ENCODE peak calls at places on chromosomes 4 and X, in nine cellular contexts. One of them, this sample, is unnamed.

GRCh38 chr4:7539659-7540058 is 104.9 kb upstream of the PSAPL1 start:
- DNase-seq in PC-3: peak
- DNase-seq in astrocyte of the spinal cord: no peak
- DNase-seq in fibroblast of mammary gland: no peak
- DNase-seq in GM12864: no peak
- DNase-seq in colonic mucosa: no peak
- DNase-seq in lower lobe of right lung: no peak
- DNase-seq in lower leg skin: no peak
- DNase-seq in GM23248: peak
- DNase-seq in this sample: no peak

GRCh38 chrX:133653363-133653762 is 238.1 kb upstream of the GPC4 start:
- DNase-seq in PC-3: peak
- DNase-seq in astrocyte of the spinal cord: no peak
- DNase-seq in fibroblast of mammary gland: peak
- DNase-seq in GM12864: no peak
- DNase-seq in colonic mucosa: no peak
- DNase-seq in lower lobe of right lung: no peak
- DNase-seq in lower leg skin: no peak
- DNase-seq in GM23248: peak
- DNase-seq in this sample: no peak

GRCh38 chr4:120209706-120210105 is 143.1 kb upstream of the MAD2L1 start:
- DNase-seq in PC-3: no peak
- DNase-seq in astrocyte of the spinal cord: no peak
- DNase-seq in fibroblast of mammary gland: no peak
- DNase-seq in GM12864: no peak
- DNase-seq in colonic mucosa: no peak
- DNase-seq in lower lobe of right lung: no peak
- DNase-seq in lower leg skin: no peak
- DNase-seq in GM23248: no peak
- DNase-seq in this sample: no peak

GRCh38 chr4:119233750-119234149 is 21.2 kb downstream of the USP53 start:
- DNase-seq in PC-3: no peak
- DNase-seq in astrocyte of the spinal cord: no peak
- DNase-seq in fibroblast of mammary gland: peak
- DNase-seq in GM12864: no peak
- DNase-seq in colonic mucosa: no peak
- DNase-seq in lower lobe of right lung: no peak
- DNase-seq in lower leg skin: no peak
- DNase-seq in GM23248: peak
- DNase-seq in this sample: no peak

GRCh38 chrX:154064637-154065435 is 32.7 kb downstream of the MECP2 start:
- DNase-seq in PC-3: no peak
- DNase-seq in astrocyte of the spinal cord: no peak
- DNase-seq in fibroblast of mammary gland: no peak
- DNase-seq in GM12864: no peak
- DNase-seq in colonic mucosa: no peak
- DNase-seq in lower lobe of right lung: no peak
- DNase-seq in lower leg skin: no peak
- DNase-seq in GM23248: no peak
- DNase-seq in this sample: no peak

GRCh38 chrX:52082578-52082977 is 13.6 kb upstream of the MAGED4B start:
- DNase-seq in PC-3: peak
- DNase-seq in astrocyte of the spinal cord: peak
- DNase-seq in fibroblast of mammary gland: peak
- DNase-seq in GM12864: no peak
- DNase-seq in colonic mucosa: no peak
- DNase-seq in lower lobe of right lung: no peak
- DNase-seq in lower leg skin: no peak
- DNase-seq in GM23248: peak
- DNase-seq in this sample: peak

GRCh38 chr4:112521123-112522116 is 5.4 kb upstream of the NEUROG2 start:
- DNase-seq in PC-3: no peak
- DNase-seq in astrocyte of the spinal cord: no peak
- DNase-seq in fibroblast of mammary gland: no peak
- DNase-seq in GM12864: no peak
- DNase-seq in colonic mucosa: no peak
- DNase-seq in lower lobe of right lung: no peak
- DNase-seq in lower leg skin: peak
- DNase-seq in GM23248: no peak
- DNase-seq in this sample: no peak

GRCh38 chr4:166318810-166319525 is 445.9 kb downstream of the TLL1 start:
- DNase-seq in PC-3: peak
- DNase-seq in astrocyte of the spinal cord: peak
- DNase-seq in fibroblast of mammary gland: peak
- DNase-seq in GM12864: no peak
- DNase-seq in colonic mucosa: no peak
- DNase-seq in lower lobe of right lung: no peak
- DNase-seq in lower leg skin: no peak
- DNase-seq in GM23248: peak
- DNase-seq in this sample: peak

GRCh38 chr4:80006935-80007744 is 65.9 kb downstream of the ANTXR2 start:
- DNase-seq in PC-3: no peak
- DNase-seq in astrocyte of the spinal cord: peak
- DNase-seq in fibroblast of mammary gland: no peak
- DNase-seq in GM12864: no peak
- DNase-seq in colonic mucosa: no peak
- DNase-seq in lower lobe of right lung: no peak
- DNase-seq in lower leg skin: no peak
- DNase-seq in GM23248: no peak
- DNase-seq in this sample: no peak

GRCh38 chrX:53071604-53072417 is 10.4 kb upstream of the TSPYL2 start:
- DNase-seq in PC-3: peak
- DNase-seq in astrocyte of the spinal cord: peak
- DNase-seq in fibroblast of mammary gland: peak
- DNase-seq in GM12864: no peak
- DNase-seq in colonic mucosa: peak
- DNase-seq in lower lobe of right lung: peak
- DNase-seq in lower leg skin: peak
- DNase-seq in GM23248: peak
- DNase-seq in this sample: peak

GRCh38 chr4:152165146-152165545 is 370.7 kb downstream of the FBXW7 start:
- DNase-seq in PC-3: peak
- DNase-seq in astrocyte of the spinal cord: no peak
- DNase-seq in fibroblast of mammary gland: no peak
- DNase-seq in GM12864: no peak
- DNase-seq in colonic mucosa: no peak
- DNase-seq in lower lobe of right lung: no peak
- DNase-seq in lower leg skin: no peak
- DNase-seq in GM23248: peak
- DNase-seq in this sample: no peak

GRCh38 chr4:51870441-51871188 is 27.7 kb downstream of the DCUN1D4 start:
- DNase-seq in PC-3: peak
- DNase-seq in astrocyte of the spinal cord: peak
- DNase-seq in fibroblast of mammary gland: peak
- DNase-seq in GM12864: no peak
- DNase-seq in colonic mucosa: no peak
- DNase-seq in lower lobe of right lung: no peak
- DNase-seq in lower leg skin: no peak
- DNase-seq in GM23248: peak
- DNase-seq in this sample: no peak

GRCh38 chr4:113659127-113659526 is 102.4 kb downstream of the CAMK2D start:
- DNase-seq in PC-3: no peak
- DNase-seq in astrocyte of the spinal cord: no peak
- DNase-seq in fibroblast of mammary gland: no peak
- DNase-seq in GM12864: no peak
- DNase-seq in colonic mucosa: no peak
- DNase-seq in lower lobe of right lung: no peak
- DNase-seq in lower leg skin: no peak
- DNase-seq in GM23248: no peak
- DNase-seq in this sample: no peak

GRCh38 chr4:113666386-113667114 is 95.0 kb downstream of the CAMK2D start:
- DNase-seq in PC-3: no peak
- DNase-seq in astrocyte of the spinal cord: no peak
- DNase-seq in fibroblast of mammary gland: no peak
- DNase-seq in GM12864: no peak
- DNase-seq in colonic mucosa: no peak
- DNase-seq in lower lobe of right lung: no peak
- DNase-seq in lower leg skin: no peak
- DNase-seq in GM23248: no peak
- DNase-seq in this sample: no peak

GRCh38 chr4:113665036-113665435 is 96.5 kb downstream of the CAMK2D start:
- DNase-seq in PC-3: no peak
- DNase-seq in astrocyte of the spinal cord: peak
- DNase-seq in fibroblast of mammary gland: peak
- DNase-seq in GM12864: no peak
- DNase-seq in colonic mucosa: no peak
- DNase-seq in lower lobe of right lung: no peak
- DNase-seq in lower leg skin: no peak
- DNase-seq in GM23248: peak
- DNase-seq in this sample: no peak
- H3K4me3 ChIP-seq in PC-3: no peak
- H3K4me3 ChIP-seq in astrocyte of the spinal cord: no peak
- H3K4me3 ChIP-seq in fibroblast of mammary gland: no peak
- H3K4me3 ChIP-seq in GM12864: no peak
- H3K4me3 ChIP-seq in colonic mucosa: no peak
- H3K4me3 ChIP-seq in lower lobe of right lung: no peak
- H3K4me3 ChIP-seq in lower leg skin: no peak
- H3K4me3 ChIP-seq in GM23248: no peak
- H3K4me3 ChIP-seq in this sample: no peak

DNA sequence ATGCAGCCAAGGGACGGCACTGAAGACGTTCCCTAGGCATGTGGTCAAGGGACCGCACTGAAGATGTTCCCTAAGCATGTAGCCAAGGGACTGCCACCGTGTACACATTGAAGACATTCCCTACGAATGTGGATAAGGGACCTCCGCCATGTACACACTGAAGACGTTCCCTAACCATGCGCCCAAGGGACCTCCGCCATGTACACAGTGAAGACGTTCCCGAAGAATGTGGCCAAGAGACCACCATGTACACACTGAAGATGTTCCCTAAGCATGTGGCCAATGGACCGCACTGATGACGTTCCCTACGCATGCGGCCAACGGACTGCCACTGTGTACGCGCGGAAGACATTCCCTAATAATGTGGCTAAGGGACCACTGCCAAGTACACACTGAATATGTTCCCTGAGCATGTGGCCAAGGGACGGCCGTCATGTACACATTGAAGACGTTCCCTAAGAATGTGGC is 48.4 kb downstream of the DHRSX start:
- DNase-seq in PC-3: no peak
- DNase-seq in astrocyte of the spinal cord: no peak
- DNase-seq in fibroblast of mammary gland: no peak
- DNase-seq in GM12864: no peak
- DNase-seq in colonic mucosa: no peak
- DNase-seq in lower lobe of right lung: peak
- DNase-seq in lower leg skin: no peak
- DNase-seq in GM23248: no peak
- DNase-seq in this sample: no peak
- H3K4me3 ChIP-seq in PC-3: no peak
- H3K4me3 ChIP-seq in astrocyte of the spinal cord: no peak
- H3K4me3 ChIP-seq in fibroblast of mammary gland: no peak
- H3K4me3 ChIP-seq in GM12864: no peak
- H3K4me3 ChIP-seq in colonic mucosa: no peak
- H3K4me3 ChIP-seq in lower lobe of right lung: no peak
- H3K4me3 ChIP-seq in lower leg skin: no peak
- H3K4me3 ChIP-seq in GM23248: no peak
- H3K4me3 ChIP-seq in this sample: no peak

GRCh38 chr4:36243355-36244256 is 708 bp downstream of the ARAP2 start:
- DNase-seq in PC-3: peak
- DNase-seq in astrocyte of the spinal cord: peak
- DNase-seq in fibroblast of mammary gland: peak
- DNase-seq in GM12864: no peak
- DNase-seq in colonic mucosa: peak
- DNase-seq in lower lobe of right lung: peak
- DNase-seq in lower leg skin: peak
- DNase-seq in GM23248: peak
- DNase-seq in this sample: no peak
- H3K4me3 ChIP-seq in PC-3: peak
- H3K4me3 ChIP-seq in astrocyte of the spinal cord: peak
- H3K4me3 ChIP-seq in fibroblast of mammary gland: peak
- H3K4me3 ChIP-seq in GM12864: peak
- H3K4me3 ChIP-seq in colonic mucosa: peak
- H3K4me3 ChIP-seq in lower lobe of right lung: peak
- H3K4me3 ChIP-seq in lower leg skin: peak
- H3K4me3 ChIP-seq in GM23248: peak
- H3K4me3 ChIP-seq in this sample: peak

DNA sequence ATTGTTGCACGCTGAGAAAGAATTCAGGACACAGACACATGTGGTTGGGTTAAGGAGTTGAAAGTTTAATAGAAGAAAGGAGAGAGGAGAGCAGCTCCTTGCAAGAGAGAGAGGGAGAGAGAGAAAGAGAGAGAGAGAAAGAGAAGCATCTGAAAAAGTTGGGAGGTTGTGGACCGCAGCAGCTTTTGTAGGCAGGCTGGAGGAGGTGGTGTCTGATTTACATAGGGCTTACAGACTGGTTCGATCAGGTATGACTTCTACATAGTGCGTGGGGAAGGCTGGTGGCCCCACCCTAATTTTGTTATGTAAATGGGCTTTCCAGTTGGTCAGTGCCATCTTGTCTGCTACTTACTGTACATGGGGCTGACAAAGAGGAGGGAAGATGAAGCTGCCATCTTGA is 27.5 kb upstream of the GYG2 start:
- DNase-seq in PC-3: no peak
- DNase-seq in astrocyte of the spinal cord: no peak
- DNase-seq in fibroblast of mammary gland: no peak
- DNase-seq in GM12864: no peak
- DNase-seq in colonic mucosa: no peak
- DNase-seq in lower lobe of right lung: no peak
- DNase-seq in lower leg skin: peak
- DNase-seq in GM23248: no peak
- DNase-seq in this sample: no peak
- H3K4me3 ChIP-seq in PC-3: no peak
- H3K4me3 ChIP-seq in astrocyte of the spinal cord: no peak
- H3K4me3 ChIP-seq in fibroblast of mammary gland: no peak
- H3K4me3 ChIP-seq in GM12864: no peak
- H3K4me3 ChIP-seq in colonic mucosa: no peak
- H3K4me3 ChIP-seq in lower lobe of right lung: no peak
- H3K4me3 ChIP-seq in lower leg skin: no peak
- H3K4me3 ChIP-seq in GM23248: no peak
- H3K4me3 ChIP-seq in this sample: no peak

GRCh38 chr4:140557831-140558435 is 10.8 kb downstream of the UCP1 start:
- DNase-seq in PC-3: no peak
- DNase-seq in astrocyte of the spinal cord: no peak
- DNase-seq in fibroblast of mammary gland: no peak
- DNase-seq in GM12864: no peak
- DNase-seq in colonic mucosa: no peak
- DNase-seq in lower lobe of right lung: no peak
- DNase-seq in lower leg skin: no peak
- DNase-seq in GM23248: no peak
- DNase-seq in this sample: no peak

DNA sequence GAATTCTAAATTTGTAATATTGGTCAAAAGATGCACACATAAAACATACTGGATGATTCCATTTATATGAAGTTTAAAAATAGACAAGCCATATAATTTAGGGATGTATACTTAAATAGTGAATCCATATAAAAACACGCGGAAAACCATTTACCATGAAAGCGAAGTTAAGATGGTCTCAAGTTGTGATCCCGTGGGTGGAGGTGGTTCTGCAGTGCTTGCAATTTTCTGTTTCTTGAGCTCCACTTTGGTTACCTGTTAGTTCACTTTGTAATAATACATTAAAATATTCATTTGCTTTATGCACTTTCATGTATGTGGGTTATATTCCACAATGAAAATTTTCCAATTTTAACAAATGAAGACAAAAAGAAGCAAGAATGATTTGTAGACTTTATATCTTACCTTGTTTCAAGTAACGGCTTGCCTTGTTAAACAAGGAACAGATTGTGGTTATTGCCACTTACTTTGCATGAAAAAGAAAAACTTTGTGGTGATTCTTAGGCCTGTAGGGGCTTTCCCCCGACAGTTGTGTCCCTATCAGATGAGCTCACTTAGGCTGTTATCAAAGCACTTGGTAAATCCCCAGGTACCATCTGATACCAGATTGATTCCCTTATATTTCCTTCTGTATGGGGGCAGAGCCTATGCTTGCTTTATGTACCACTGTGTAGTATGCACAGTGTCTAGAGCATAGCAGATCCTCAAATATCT is 12.2 kb downstream of the UCP1 start:
- DNase-seq in PC-3: no peak
- DNase-seq in astrocyte of the spinal cord: no peak
- DNase-seq in fibroblast of mammary gland: no peak
- DNase-seq in GM12864: peak
- DNase-seq in colonic mucosa: no peak
- DNase-seq in lower lobe of right lung: no peak
- DNase-seq in lower leg skin: no peak
- DNase-seq in GM23248: no peak
- DNase-seq in this sample: no peak
- H3K4me3 ChIP-seq in PC-3: no peak
- H3K4me3 ChIP-seq in astrocyte of the spinal cord: no peak
- H3K4me3 ChIP-seq in fibroblast of mammary gland: no peak
- H3K4me3 ChIP-seq in GM12864: no peak
- H3K4me3 ChIP-seq in colonic mucosa: no peak
- H3K4me3 ChIP-seq in lower lobe of right lung: no peak
- H3K4me3 ChIP-seq in lower leg skin: no peak
- H3K4me3 ChIP-seq in GM23248: no peak
- H3K4me3 ChIP-seq in this sample: no peak